ENCODE peak calls at places on chromosomes 6 and 20, in eight cellular contexts. C is AG04450, G is mucosa of descending colon, I is psoas muscle, A is astrocyte of the spinal cord, W is AG10803, F is BJ, J is heart right ventricle. O is an unnamed sample.

GRCh38 chr6:71383476-71383875 is 94.9 kb downstream of the OGFRL1 start:
- DNase-seq in W (no peak), J (no peak), G (no peak), C (no peak), I (no peak), A (no peak), F (no peak), O (no peak)

GRCh38 chr20:64039293-64040160 is 3.5 kb downstream of the C20orf204 start:
- DNase-seq in C (no peak), J (no peak), A (no peak), I (no peak), W (no peak), F (no peak), G (no peak), O (no peak)

GRCh38 chr6:5718231-5718947 is 288.3 kb downstream of the NRN1 start:
- DNase-seq in J (no peak), A (no peak), I (no peak), W (no peak), G (no peak), C (no peak), F (no peak), O (no peak)

GRCh38 chr6:41651962-41652657 is 13.8 kb downstream of the MDFI start:
- DNase-seq in A (no peak), J (no peak), I (no peak), W (no peak), F (no peak), C (no peak), G (no peak), O (no peak)

GRCh38 chr6:110558575-110558974 is 82.2 kb upstream of the SLC22A16 start:
- DNase-seq in C (no peak), A (no peak), G (no peak), F (no peak), W (no peak), I (no peak), J (no peak), O (no peak)

GRCh38 chr20:34636648-34637047 is 40.2 kb downstream of the PIGU start:
- DNase-seq in W (peak; percentile 24), F (no peak), A (no peak), C (no peak), I (no peak), J (no peak), G (no peak), O (peak; percentile 35)

GRCh38 chr6:96898241-96898851 is 655 bp upstream of the NDUFAF4 start:
- DNase-seq in C (no peak), W (peak; percentile 27), G (no peak), J (no peak), I (no peak), F (peak; percentile 1), A (peak; percentile 54), O (peak; percentile 54)

GRCh38 chr20:59802018-59802417 is 131.4 kb downstream of the SYCP2 start:
- DNase-seq in A (no peak), F (no peak), C (no peak), I (no peak), W (no peak), G (no peak), J (no peak), O (no peak)

GRCh38 chr6:26394289-26394688 is 7.8 kb upstream of the BTN3A1 start:
- DNase-seq in I (no peak), A (peak; percentile 79), C (peak; percentile 32), W (peak; percentile 57), J (peak; percentile 15), F (no peak), G (peak; percentile 24), O (peak; percentile 88)

GRCh38 chr20:63520939-63521601 is 505 bp downstream of the PPDPF start:
- DNase-seq in J (peak; percentile 65), W (peak; percentile 62), I (peak; percentile 86), A (peak; percentile 62), F (no peak), G (peak; percentile 91), C (no peak), O (peak; percentile 74)

GRCh38 chr20:25399038-25399430 is 8.4 kb upstream of the ABHD12 start:
- DNase-seq in W (peak; percentile 79), I (no peak), G (peak; percentile 65), F (peak; percentile 26), J (peak; percentile 31), A (peak; percentile 83), C (peak; percentile 59), O (peak; percentile 85)

GRCh38 chr6:47733879-47734558 is 35.6 kb downstream of the ADGRF4 start:
- DNase-seq in J (peak; percentile 11), G (peak; percentile 75), F (no peak), C (no peak), W (peak; percentile 16), I (no peak), A (no peak), O (no peak)
- TF ChIP-seq CTCF in J (peak; percentile 64), G (no peak), F (peak; percentile 12), C (peak; percentile 18), W (peak; percentile 25), I (peak; percentile 47), A (peak; percentile 4), O (peak; percentile 17)

DNA sequence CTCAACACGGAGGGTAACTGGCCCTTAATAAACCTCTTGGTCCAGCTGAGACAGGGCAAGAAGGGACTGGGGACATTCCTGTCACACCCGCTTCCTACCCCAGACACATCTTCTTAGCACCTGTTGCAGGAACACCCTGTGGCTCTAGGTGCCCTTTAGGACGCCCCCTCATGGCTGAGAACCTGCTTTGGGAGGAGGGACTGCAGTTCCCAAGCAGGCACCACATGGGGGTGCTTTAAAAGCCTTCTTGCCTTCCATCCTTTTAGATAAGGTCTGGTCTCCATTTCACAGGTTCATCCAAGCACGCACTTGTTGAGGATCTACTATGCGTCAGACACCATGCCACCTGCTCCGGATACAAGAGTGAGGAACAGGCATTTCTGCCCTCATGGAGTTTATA is 26.6 kb downstream of the NSFL1C start:
- DNase-seq in W (peak; percentile 11), G (peak; percentile 15), A (no peak), J (no peak), I (no peak), F (no peak), C (no peak), O (no peak)
- TF ChIP-seq CTCF in W (peak; percentile 36), G (no peak), A (peak; percentile 57), J (no peak), I (no peak), F (peak; percentile 56), C (peak; percentile 76), O (peak; percentile 41)

GRCh38 chr20:49277786-49278035 is 146 bp downstream of the ZNFX1 start:
- DNase-seq in F (no peak), I (no peak), W (no peak), G (no peak), C (no peak), J (no peak), A (no peak), O (no peak)

GRCh38 chr20:49276895-49277785 is 717 bp downstream of the ZNFX1 start:
- DNase-seq in C (no peak), W (no peak), J (peak; percentile 39), I (peak; percentile 68), G (peak; percentile 56), F (no peak), A (no peak), O (no peak)

GRCh38 chr20:49276201-49276894 is 1.5 kb downstream of the ZNFX1 start:
- DNase-seq in W (peak; percentile 57), A (peak; percentile 70), F (no peak), C (no peak), I (no peak), G (no peak), J (peak; percentile 53), O (peak; percentile 66)

GRCh38 chr20:49273696-49274277 is 4.1 kb downstream of the ZNFX1 start:
- DNase-seq in I (no peak), J (no peak), A (no peak), C (no peak), G (no peak), W (no peak), F (no peak), O (no peak)

GRCh38 chr20:49275634-49276033 is 2.2 kb downstream of the ZNFX1 start:
- DNase-seq in J (no peak), W (no peak), G (no peak), C (no peak), I (no peak), F (no peak), A (no peak), O (no peak)
- TF ChIP-seq CTCF in J (no peak), W (no peak), G (no peak), C (no peak), I (no peak), F (no peak), A (no peak), O (no peak)

DNA sequence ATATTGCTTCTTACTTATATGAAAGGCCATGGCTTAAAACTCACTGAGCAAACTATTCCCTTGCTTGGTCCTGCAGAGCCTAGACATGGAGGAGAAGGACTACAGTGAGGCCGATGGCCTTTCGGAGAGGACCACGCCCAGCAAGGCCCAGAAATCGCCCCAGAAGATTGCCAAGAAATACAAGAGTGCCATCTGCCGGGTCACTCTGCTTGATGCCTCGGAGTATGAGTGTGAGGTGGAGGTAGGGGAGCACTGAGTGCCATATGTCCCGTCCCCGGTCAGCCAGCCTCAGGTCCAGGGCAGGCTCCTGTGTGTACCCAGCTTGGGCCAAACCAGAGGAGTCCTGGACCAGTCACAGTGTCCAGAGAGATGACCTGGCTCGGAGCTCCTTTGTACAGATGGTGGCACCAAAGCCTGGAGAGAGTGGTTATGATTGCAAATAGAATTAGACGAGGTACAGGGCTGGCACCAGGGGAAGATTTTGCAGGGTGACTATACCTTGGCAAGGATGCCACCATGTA is 21.0 kb downstream of the EPB41L1 start:
- DNase-seq in W (no peak), I (no peak), C (no peak), G (no peak), F (no peak), A (no peak), J (no peak), O (no peak)
- TF ChIP-seq CTCF in W (no peak), I (no peak), C (no peak), G (no peak), F (no peak), A (no peak), J (no peak), O (no peak)

GRCh38 chr6:37435373-37435772 is 2.4 kb downstream of the CMTR1 start:
- DNase-seq in G (no peak), W (no peak), A (no peak), C (no peak), I (no peak), J (no peak), F (no peak), O (no peak)

GRCh38 chr6:37438912-37439311 is 5.9 kb downstream of the CMTR1 start:
- DNase-seq in F (no peak), C (no peak), G (no peak), W (no peak), I (no peak), A (no peak), J (no peak), O (no peak)

GRCh38 chr6:37432916-37433656 is at the start of gene CMTR1:
- DNase-seq in I (peak; percentile 97), G (peak; percentile 95), W (peak; percentile 86), A (peak; percentile 90), J (peak; percentile 95), C (peak; percentile 54), F (peak; percentile 26), O (peak; percentile 90)

GRCh38 chr6:37433657-37434271 is 743 bp downstream of the CMTR1 start:
- DNase-seq in C (no peak), F (no peak), G (no peak), A (peak; percentile 13), J (no peak), W (no peak), I (no peak), O (peak; percentile 17)

GRCh38 chr6:37435816-37436215 is 2.8 kb downstream of the CMTR1 start:
- DNase-seq in J (no peak), C (no peak), W (no peak), G (no peak), F (no peak), I (no peak), A (peak; percentile 10), O (no peak)
- TF ChIP-seq CTCF in J (no peak), C (no peak), W (no peak), G (no peak), F (no peak), I (no peak), A (peak; percentile 21), O (no peak)

GRCh38 chr6:13539572-13539971 is 34.8 kb upstream of the SIRT5 start:
- DNase-seq in J (no peak), W (no peak), G (no peak), A (no peak), I (no peak), F (no peak), C (no peak), O (no peak)
- TF ChIP-seq CTCF in J (no peak), W (no peak), G (no peak), A (no peak), I (no peak), F (peak; percentile 12), C (no peak), O (no peak)

O was measured in cardiac fibroblast.